ENCODE peak calls at places on chromosome X, in five cellular contexts. N is uterus, Q is thyroid gland, T is heart left ventricle, A is IMR-90. X is an unnamed sample.

GRCh38 chrX:154829926-154830442 is 4.5 kb downstream of the SMIM9 start:
- DNase-seq in T (no peak), N (no peak), A (no peak), Q (no peak), X (no peak)

GRCh38 chrX:141467442-141467841 is 117.1 kb downstream of the SPANXA1 start:
- DNase-seq in A (peak; percentile 6), T (no peak), Q (no peak), N (no peak), X (no peak)

GRCh38 chrX:82333575-82333974 is 1131.7 kb downstream of the SH3BGRL start:
- DNase-seq in A (no peak), T (no peak), Q (no peak), N (no peak), X (no peak)

GRCh38 chrX:130725519-130725918 is 177.5 kb downstream of the ENOX2 start:
- DNase-seq in Q (no peak), T (no peak), A (no peak), N (no peak), X (no peak)

GRCh38 chrX:119758682-119759332 is 419 bp downstream of the SOWAHD start:
- DNase-seq in N (no peak), T (peak; percentile 33), Q (peak; percentile 10), A (no peak), X (no peak)

GRCh38 chrX:129930941-129931410 is 25.0 kb downstream of the UTP14A start:
- DNase-seq in Q (no peak), T (no peak), N (peak; percentile 20), A (no peak), X (no peak)

GRCh38 chrX:40644821-40645358 is 2.5 kb downstream of the CXorf38 start:
- DNase-seq in A (peak; percentile 74), N (peak; percentile 50), T (peak; percentile 62), Q (peak; percentile 57), X (peak; percentile 5)

GRCh38 chrX:117751155-117751554 is 365.5 kb downstream of the KLHL13 start:
- DNase-seq in Q (no peak), A (no peak), T (no peak), N (no peak), X (no peak)

GRCh38 chrX:65750674-65751469 is 83.4 kb downstream of the MSN start:
- DNase-seq in Q (no peak), A (no peak), T (no peak), N (no peak), X (no peak)

GRCh38 chrX:22041931-22042530 is 9.9 kb downstream of the PHEX start:
- DNase-seq in A (no peak), N (no peak), T (no peak), Q (peak; percentile 14), X (no peak)

GRCh38 chrX:153638041-153638371 is 9.0 kb upstream of the DUSP9 start:
- DNase-seq in A (no peak), T (peak; percentile 10), N (no peak), Q (no peak), X (no peak)

GRCh38 chrX:45714864-45715263 is 514.2 kb upstream of the DIPK2B start:
- DNase-seq in Q (peak; percentile 8), A (peak; percentile 71), N (no peak), T (no peak), X (no peak)

GRCh38 chrX:53211391-53211978 is 13.5 kb downstream of the KDM5C start:
- DNase-seq in Q (no peak), N (no peak), A (peak; percentile 61), T (no peak), X (no peak)

GRCh38 chrX:119690921-119691716 is 1.8 kb downstream of the SEPTIN6 start:
- DNase-seq in T (no peak), A (peak; percentile 51), Q (no peak), N (no peak), X (no peak)

GRCh38 chrX:46770817-46771163 is 11.9 kb upstream of the SLC9A7 start:
- DNase-seq in N (no peak), Q (no peak), A (peak; percentile 90), T (no peak), X (no peak)

GRCh38 chrX:149013081-149013480 is 492.0 kb downstream of the IDS start:
- DNase-seq in Q (peak; percentile 70), T (no peak), N (no peak), A (no peak), X (no peak)

GRCh38 chrX:4091046-4091760 is 377.8 kb upstream of the PRKX start:
- DNase-seq in T (no peak), Q (no peak), N (no peak), A (no peak), X (no peak)

GRCh38 chrX:19981987-19982386 is 8.9 kb downstream of the BCLAF3 start:
- DNase-seq in Q (no peak), N (no peak), T (no peak), A (no peak), X (no peak)

GRCh38 chrX:30302957-30303356 is 6.2 kb downstream of the NR0B1 start:
- DNase-seq in Q (peak; percentile 30), N (no peak), A (no peak), T (no peak), X (no peak)

GRCh38 chrX:129932792-129933321 is 26.9 kb downstream of the UTP14A start:
- DNase-seq in Q (peak; percentile 42), A (no peak), N (peak; percentile 40), T (peak; percentile 32), X (no peak)

GRCh38 chrX:115393271-115393670 is 103.8 kb downstream of the LUZP4 start:
- DNase-seq in T (no peak), Q (no peak), N (no peak), A (peak; percentile 67), X (no peak)

GRCh38 chrX:69152398-69152797 is 12.9 kb downstream of the PJA1 start:
- DNase-seq in T (no peak), N (no peak), Q (peak; percentile 67), A (no peak), X (no peak)

GRCh38 chrX:53048169-53049126 is at the start of gene GPR173:
- DNase-seq in T (peak; percentile 55), N (peak; percentile 60), A (peak; percentile 66), Q (no peak), X (no peak)

GRCh38 chrX:115553171-115553570 is 7.8 kb upstream of the PLS3 start:
- DNase-seq in T (no peak), N (no peak), Q (no peak), A (no peak), X (no peak)

GRCh38 chrX:68443155-68443868 is 10.0 kb upstream of the OPHN1 start:
- DNase-seq in A (peak; percentile 15), T (no peak), N (no peak), Q (peak; percentile 69), X (no peak)

GRCh38 chrX:100491174-100491573 is 81.1 kb upstream of the PCDH19 start:
- DNase-seq in N (no peak), T (no peak), A (no peak), Q (no peak), X (no peak)

GRCh38 chrX:10620121-10620699 is at the start of gene MID1:
- DNase-seq in Q (peak; percentile 81), T (peak; percentile 77), A (peak; percentile 80), N (peak; percentile 72), X (peak; percentile 63)
- TF ChIP-seq POLR2A in Q (no peak), T (no peak), A (peak; percentile 33), N (peak; percentile 39), X (peak; percentile 50)

GRCh38 chrX:1434871-1435240 is 17.9 kb downstream of the ASMTL start:
- DNase-seq in Q (no peak), T (peak; percentile 14), A (no peak), N (no peak), X (no peak)
- H3K36me3 ChIP-seq in Q (peaks cover 13% of the 10 kb centered on the region), T (peaks cover 56% of the 10 kb centered on the region), A (peaks cover 34% of the 10 kb centered on the region), N (no peaks in the 10 kb centered on the region), X (no peaks in the 10 kb centered on the region)

GRCh38 chrX:71941145-71941544 is 30.5 kb downstream of the NHSL2 start:
- DNase-seq in A (peak; percentile 49), N (no peak), Q (no peak), T (no peak), X (no peak)

GRCh38 chrX:71938371-71938770 is 27.7 kb downstream of the NHSL2 start:
- DNase-seq in N (no peak), T (no peak), Q (peak; percentile 11), A (no peak), X (no peak)

GRCh38 chrX:71930298-71930697 is 19.7 kb downstream of the NHSL2 start:
- DNase-seq in T (no peak), Q (no peak), N (no peak), A (no peak), X (no peak)

GRCh38 chrX:71936632-71937031 is 26.0 kb downstream of the NHSL2 start:
- DNase-seq in N (no peak), Q (no peak), T (no peak), A (no peak), X (no peak)

DNA sequence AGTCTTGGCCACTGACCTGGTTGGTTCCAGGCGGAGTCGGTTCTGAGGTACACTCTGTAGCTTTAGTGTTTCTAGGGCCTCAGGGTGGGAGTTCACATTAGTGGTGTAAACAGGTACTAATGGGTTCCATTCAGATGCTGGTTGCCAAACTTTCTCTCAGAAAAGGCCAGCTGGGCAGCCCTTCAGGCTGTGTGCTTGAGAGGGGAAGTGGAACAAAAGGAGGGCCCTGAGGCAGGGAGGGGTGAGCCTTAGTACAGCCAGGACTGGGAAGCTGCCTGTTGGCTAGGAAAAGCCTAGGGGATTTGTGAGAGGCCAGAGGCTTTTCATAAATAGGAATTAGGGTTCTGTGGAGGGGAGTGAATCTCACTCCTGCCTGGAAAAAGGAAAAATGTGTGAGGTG is 24.9 kb downstream of the NHSL2 start:
- DNase-seq in T (no peak), N (peak; percentile 54), Q (peak; percentile 67), A (no peak), X (no peak)
- TF ChIP-seq POLR2A in T (no peak), N (no peak), Q (no peak), A (no peak), X (no peak)

GRCh38 chrX:134174859-134175258 is 62.1 kb upstream of the CCDC160 start:
- DNase-seq in T (no peak), Q (no peak), A (no peak), N (no peak), X (no peak)

GRCh38 chrX:134172588-134173259 is 64.3 kb upstream of the CCDC160 start:
- DNase-seq in Q (peak; percentile 13), N (peak; percentile 14), T (no peak), A (no peak), X (peak; percentile 33)

GRCh38 chrX:134174273-134174660 is 62.7 kb upstream of the CCDC160 start:
- DNase-seq in Q (no peak), A (no peak), N (no peak), T (no peak), X (no peak)

GRCh38 chrX:134173541-134174272 is 63.3 kb upstream of the CCDC160 start:
- DNase-seq in N (no peak), T (no peak), Q (no peak), A (no peak), X (no peak)

DNA sequence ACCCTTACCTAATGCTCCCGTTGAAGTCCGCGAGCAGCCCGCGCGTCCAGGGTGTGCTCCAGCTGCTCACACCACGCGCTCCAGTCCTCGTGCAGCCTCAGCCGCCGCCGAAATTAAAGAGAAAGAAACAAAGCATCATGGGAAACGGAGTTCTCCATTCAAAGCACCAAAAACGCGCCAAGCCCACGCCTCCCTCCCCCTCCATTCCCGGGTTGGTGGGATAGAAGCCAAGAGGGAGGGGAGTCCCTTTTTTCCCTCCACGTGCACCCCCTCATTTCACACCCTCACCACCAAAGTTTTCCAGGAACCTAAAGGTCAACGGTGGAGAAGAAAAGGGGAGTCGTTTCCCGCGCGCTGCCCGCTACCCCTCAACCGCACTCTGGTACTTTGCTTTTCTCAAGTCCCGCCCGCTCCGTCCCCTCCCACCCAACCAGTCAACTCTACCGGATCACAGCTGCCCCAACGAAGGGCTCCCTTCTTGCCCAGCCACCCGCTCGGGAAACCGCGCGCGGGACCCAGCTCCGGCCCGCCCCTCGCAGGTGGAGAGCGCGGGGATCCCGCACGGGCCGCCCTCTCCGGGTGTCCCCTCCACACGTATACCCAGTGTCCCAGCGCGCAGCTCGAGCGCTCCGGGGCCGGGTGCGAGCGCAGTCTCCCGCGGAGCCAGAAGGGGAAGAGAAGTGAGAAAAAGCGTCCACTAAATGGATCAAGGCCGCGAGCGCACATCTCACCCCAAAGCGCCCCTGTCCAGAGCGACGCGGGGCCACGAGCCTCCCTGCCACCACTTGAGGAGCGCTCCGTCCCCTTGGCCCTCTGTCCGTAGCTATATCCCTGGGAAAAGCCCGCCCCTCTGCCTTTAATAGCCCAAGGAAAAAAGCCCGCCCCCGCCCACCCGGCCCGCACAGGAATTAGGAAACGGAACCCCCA is 65.1 kb upstream of the CCDC160 start:
- DNase-seq in Q (peak; percentile 32), N (no peak), T (peak; percentile 31), A (no peak), X (peak; percentile 35)
- H3K36me3 ChIP-seq in Q (no peaks in the 10 kb centered on the region), N (no peaks in the 10 kb centered on the region), T (no peaks in the 10 kb centered on the region), A (no peaks in the 10 kb centered on the region), X (no peaks in the 10 kb centered on the region)

X was measured in prostate gland.